ENCODE peak calls at places on chromosome 16, in ten cellular contexts. E is GM12892, W is body of pancreas, C is heart left ventricle, P is breast epithelium, X is lower leg skin, B is H1, Z is HCT116, R is spleen, F is stomach. S is an unnamed sample.

GRCh38 chr16:28925386-28926228 is 569 bp upstream of the RABEP2 start:
- DNase-seq in E (no peak), W (peak; percentile 67), C (peak; percentile 90), P (peak; percentile 70), X (peak; percentile 95), B (no peak), Z (peak; percentile 54), R (no peak), F (peak; percentile 62), S (peak; percentile 70)

GRCh38 chr16:56357291-56357764 is 68.0 kb downstream of the AMFR start:
- DNase-seq in E (no peak), W (no peak), C (no peak), P (no peak), X (peak; percentile 82), B (peak; percentile 56), Z (no peak), R (peak; percentile 79), F (peak; percentile 24), S (peak; percentile 51)

GRCh38 chr16:56950881-56951771 is 10.6 kb upstream of the CETP start:
- DNase-seq in E (peak; percentile 65), W (peak; percentile 72), C (peak; percentile 46), P (no peak), X (no peak), B (peak; percentile 74), Z (no peak), R (peak; percentile 85), F (peak; percentile 70), S (peak; percentile 59)

GRCh38 chr16:75075688-75076268 is 40.8 kb downstream of the LDHD start:
- DNase-seq in E (no peak), W (no peak), C (no peak), P (no peak), X (no peak), B (no peak), Z (no peak), R (no peak), F (no peak), S (no peak)

GRCh38 chr16:86517652-86518258 is 7.4 kb downstream of the FOXF1 start:
- DNase-seq in E (no peak), W (peak; percentile 54), C (peak; percentile 54), P (no peak), X (peak; percentile 90), B (peak; percentile 82), Z (peak; percentile 51), R (no peak), F (peak; percentile 46), S (peak; percentile 87)

GRCh38 chr16:56371383-56371937 is 53.9 kb downstream of the AMFR start:
- DNase-seq in E (no peak), W (no peak), C (no peak), P (no peak), X (no peak), B (no peak), Z (no peak), R (no peak), F (no peak), S (no peak)

GRCh38 chr16:88985521-88985920 is 8.5 kb upstream of the CBFA2T3 start:
- DNase-seq in E (no peak), W (no peak), C (no peak), P (no peak), X (no peak), B (no peak), Z (no peak), R (no peak), F (no peak), S (no peak)

GRCh38 chr16:85717393-85718152 is 28.8 kb upstream of the GINS2 start:
- DNase-seq in E (peak; percentile 82), W (peak; percentile 78), C (peak; percentile 62), P (peak; percentile 73), X (peak; percentile 90), B (peak; percentile 84), Z (peak; percentile 49), R (peak; percentile 85), F (peak; percentile 75), S (peak; percentile 72)

GRCh38 chr16:85302848-85303353 is 190.6 kb upstream of the CIBAR2 start:
- DNase-seq in E (no peak), W (no peak), C (no peak), P (no peak), X (no peak), B (no peak), Z (no peak), R (no peak), F (no peak), S (no peak)

DNA sequence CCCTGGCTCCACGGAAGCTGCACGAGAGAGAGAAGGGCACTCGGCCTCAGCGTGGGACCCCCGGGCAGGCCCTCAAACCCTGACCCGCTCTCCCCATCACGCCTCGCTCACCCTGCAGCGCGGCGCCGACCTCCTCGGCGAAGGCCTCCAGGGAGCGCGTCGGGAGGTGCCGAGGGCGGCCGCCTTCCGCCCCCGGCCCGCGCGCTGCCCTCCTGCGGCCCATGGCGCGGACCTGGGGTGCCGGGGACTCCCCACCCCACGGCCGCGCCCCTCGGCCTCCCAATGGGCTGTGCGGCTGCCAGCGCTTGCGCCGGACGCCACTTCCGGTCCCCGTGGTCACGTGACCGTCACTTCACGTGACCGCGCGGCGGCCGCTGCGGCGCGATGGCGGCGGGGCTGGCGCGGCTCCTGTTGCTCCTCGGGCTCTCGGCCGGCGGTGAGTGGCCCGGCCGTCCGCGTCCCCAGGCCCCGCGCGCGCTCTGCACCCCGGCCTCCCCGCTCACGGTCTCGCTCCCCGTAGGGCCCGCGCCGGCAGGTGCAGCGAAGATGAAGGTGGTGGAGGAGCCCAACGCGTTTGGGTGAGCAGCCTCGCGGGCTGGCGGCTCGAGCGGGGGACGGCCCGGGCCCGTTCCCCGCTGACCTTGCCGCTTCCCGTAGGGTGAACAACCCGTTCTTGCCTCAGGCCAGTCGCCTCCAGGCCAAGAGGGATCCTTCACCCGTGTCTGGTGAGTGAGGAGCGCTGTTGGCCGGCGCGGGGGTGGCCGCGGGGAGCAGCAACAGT is at the start of the genes GNPTG and TSR3:
- DNase-seq in E (peak; percentile 97), W (peak; percentile 85), C (peak; percentile 89), P (peak; percentile 82), X (peak; percentile 96), B (peak; percentile 89), Z (peak; percentile 60), R (peak; percentile 97), F (peak; percentile 88), S (peak; percentile 97)
- TF ChIP-seq POLR2A in E (peak; percentile 78), W (peak; percentile 46), C (peak; percentile 84), P (no peak), X (no peak), B (peak; percentile 87), Z (peak; percentile 60), R (no peak), F (no peak), S (peak; percentile 72)

GRCh38 chr16:22205577-22206012 is 483 bp upstream of the EEF2K start:
- DNase-seq in E (no peak), W (no peak), C (no peak), P (no peak), X (no peak), B (no peak), Z (no peak), R (no peak), F (no peak), S (no peak)

GRCh38 chr16:22206847-22207714 is 1.0 kb downstream of the EEF2K start:
- DNase-seq in E (peak; percentile 71), W (peak; percentile 84), C (peak; percentile 91), P (peak; percentile 86), X (peak; percentile 97), B (peak; percentile 61), Z (no peak), R (peak; percentile 92), F (peak; percentile 88), S (no peak)

GRCh38 chr16:22207715-22208360 is 1.8 kb downstream of the EEF2K start:
- DNase-seq in E (no peak), W (no peak), C (no peak), P (no peak), X (no peak), B (no peak), Z (no peak), R (no peak), F (no peak), S (no peak)

GRCh38 chr16:22204091-22204655 is 1.9 kb upstream of the EEF2K start:
- DNase-seq in E (no peak), W (no peak), C (no peak), P (no peak), X (no peak), B (no peak), Z (no peak), R (no peak), F (no peak), S (no peak)

DNA sequence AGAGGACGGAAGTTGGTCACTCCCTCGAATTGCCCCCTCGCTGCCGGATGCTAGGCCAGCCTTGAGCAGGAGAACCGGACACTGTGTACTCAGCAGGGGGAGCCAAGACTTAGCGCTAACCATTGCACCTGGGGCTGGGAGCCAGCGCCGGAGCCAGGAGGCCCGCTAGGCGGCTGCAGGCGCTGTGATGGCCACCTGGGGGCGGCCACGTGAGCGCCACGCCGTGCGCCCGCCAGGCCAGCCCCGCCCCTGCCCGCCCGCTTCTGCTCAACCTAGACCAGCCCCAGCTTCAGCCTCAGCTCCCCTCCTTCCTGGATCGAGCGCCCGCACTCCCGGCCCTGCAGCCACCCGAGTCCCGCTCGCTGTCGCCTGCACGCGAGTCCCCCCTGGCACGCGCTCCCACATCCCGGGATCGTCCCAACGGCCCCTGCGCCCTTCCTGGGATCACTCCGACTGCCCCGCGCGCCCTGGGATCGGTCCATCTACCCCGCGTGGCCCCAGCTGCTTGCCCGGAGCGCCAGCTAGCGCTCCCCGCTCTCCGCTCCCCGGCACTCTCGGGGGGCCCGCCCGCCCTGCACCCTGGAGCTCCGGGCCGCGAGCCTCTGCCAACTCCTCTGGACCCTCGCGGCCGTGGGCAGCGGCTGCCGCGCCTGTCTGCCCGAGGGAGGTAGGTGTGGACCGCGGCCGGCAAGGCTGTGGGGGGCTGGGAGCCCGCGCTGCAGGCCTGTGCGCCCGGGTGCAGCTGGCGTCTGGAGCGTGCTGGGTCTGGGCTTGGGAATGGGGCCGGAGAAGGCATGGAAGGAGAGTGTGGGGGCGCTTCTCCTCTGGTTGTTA is at the start of gene EEF2K:
- DNase-seq in E (peak; percentile 90), W (peak; percentile 95), C (peak; percentile 94), P (peak; percentile 91), X (peak; percentile 98), B (peak; percentile 83), Z (peak; percentile 95), R (peak; percentile 96), F (peak; percentile 95), S (peak; percentile 91)
- TF ChIP-seq POLR2A in E (peak; percentile 51), W (peak; percentile 79), C (peak; percentile 53), P (no peak), X (no peak), B (peak; percentile 53), Z (no peak), R (no peak), F (no peak), S (peak; percentile 47)

GRCh38 chr16:67177743-67178699 is 5.7 kb downstream of the MATCAP1 start:
- DNase-seq in E (peak; percentile 69), W (peak; percentile 92), C (peak; percentile 71), P (peak; percentile 74), X (no peak), B (peak; percentile 86), Z (peak; percentile 93), R (peak; percentile 89), F (peak; percentile 88), S (no peak)
- TF ChIP-seq POLR2A in E (no peak), W (peak; percentile 61), C (no peak), P (no peak), X (no peak), B (no peak), Z (peak; percentile 82), R (no peak), F (no peak), S (peak; percentile 22)

DNA sequence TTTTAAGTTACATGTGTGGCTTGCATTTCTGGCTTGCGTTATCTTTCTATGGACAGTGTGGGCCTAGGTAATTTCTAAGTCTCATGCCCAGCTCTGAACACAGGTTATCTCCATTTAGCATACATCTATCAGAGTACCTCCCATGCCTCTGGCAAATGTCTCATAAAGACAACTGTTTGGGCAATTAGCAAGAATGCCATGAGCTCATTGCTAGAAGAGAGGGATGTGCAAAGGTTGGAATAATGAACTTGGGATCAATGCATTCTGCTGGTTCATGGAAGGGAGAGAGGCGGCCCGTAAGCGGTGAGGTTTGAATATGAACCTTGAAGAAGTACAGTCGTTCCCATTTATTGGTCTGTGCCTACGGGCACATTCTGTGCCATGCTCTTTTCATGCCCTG is 14.4 kb downstream of the SYT17 start:
- DNase-seq in E (no peak), W (no peak), C (no peak), P (no peak), X (no peak), B (no peak), Z (no peak), R (no peak), F (no peak), S (no peak)
- TF ChIP-seq POLR2A in E (no peak), W (no peak), C (no peak), P (no peak), X (no peak), B (no peak), Z (no peak), R (no peak), F (no peak), S (no peak)

S was measured in H54.